ENCODE peak calls at places on chromosomes 16 and 17, in eight cellular contexts. One of them, this sample, is unnamed.

GRCh38 chr17:59004338-59005111 is 102.2 kb downstream of the TRIM37 start:
- DNase-seq in RKO: peak; percentile 70
- DNase-seq in head of caudate nucleus: peak; percentile 45
- DNase-seq in hypothalamus: peak; percentile 38
- DNase-seq in amygdala: no peak
- DNase-seq in ascending aorta: no peak
- DNase-seq in non-pigmented ciliary epithelial cell: no peak
- DNase-seq in EL: peak; percentile 64
- DNase-seq in this sample: peak; percentile 59

GRCh38 chr16:57284206-57284951 is at the start of gene PLLP:
- DNase-seq in RKO: no peak
- DNase-seq in head of caudate nucleus: peak; percentile 46
- DNase-seq in hypothalamus: peak; percentile 31
- DNase-seq in amygdala: peak; percentile 43
- DNase-seq in ascending aorta: no peak
- DNase-seq in non-pigmented ciliary epithelial cell: no peak
- DNase-seq in EL: peak; percentile 49
- DNase-seq in this sample: no peak

GRCh38 chr17:47305302-47305923 is 18.3 kb upstream of the EFCAB13 start:
- DNase-seq in RKO: peak; percentile 14
- DNase-seq in head of caudate nucleus: no peak
- DNase-seq in hypothalamus: no peak
- DNase-seq in amygdala: no peak
- DNase-seq in ascending aorta: no peak
- DNase-seq in non-pigmented ciliary epithelial cell: peak; percentile 83
- DNase-seq in EL: peak; percentile 95
- DNase-seq in this sample: no peak

GRCh38 chr17:76036497-76037380 is 9.6 kb upstream of the EVPL start:
- DNase-seq in RKO: no peak
- DNase-seq in head of caudate nucleus: no peak
- DNase-seq in hypothalamus: no peak
- DNase-seq in amygdala: no peak
- DNase-seq in ascending aorta: no peak
- DNase-seq in non-pigmented ciliary epithelial cell: no peak
- DNase-seq in EL: no peak
- DNase-seq in this sample: no peak

GRCh38 chr17:12665263-12666210 is at the start of gene MYOCD:
- DNase-seq in RKO: no peak
- DNase-seq in head of caudate nucleus: no peak
- DNase-seq in hypothalamus: no peak
- DNase-seq in amygdala: no peak
- DNase-seq in ascending aorta: peak; percentile 36
- DNase-seq in non-pigmented ciliary epithelial cell: no peak
- DNase-seq in EL: peak; percentile 69
- DNase-seq in this sample: no peak

GRCh38 chr16:82761858-82762257 is 135.1 kb downstream of the CDH13 start:
- DNase-seq in RKO: no peak
- DNase-seq in head of caudate nucleus: no peak
- DNase-seq in hypothalamus: no peak
- DNase-seq in amygdala: no peak
- DNase-seq in ascending aorta: no peak
- DNase-seq in non-pigmented ciliary epithelial cell: peak; percentile 17
- DNase-seq in EL: peak; percentile 51
- DNase-seq in this sample: no peak

GRCh38 chr17:28372203-28372944 is 880 bp downstream of the SARM1 start:
- DNase-seq in RKO: no peak
- DNase-seq in head of caudate nucleus: no peak
- DNase-seq in hypothalamus: peak; percentile 36
- DNase-seq in amygdala: no peak
- DNase-seq in ascending aorta: no peak
- DNase-seq in non-pigmented ciliary epithelial cell: no peak
- DNase-seq in EL: peak; percentile 46
- DNase-seq in this sample: no peak

GRCh38 chr17:75979705-75980187 is 706 bp downstream of the TEN1 start:
- DNase-seq in RKO: no peak
- DNase-seq in head of caudate nucleus: no peak
- DNase-seq in hypothalamus: no peak
- DNase-seq in amygdala: no peak
- DNase-seq in ascending aorta: no peak
- DNase-seq in non-pigmented ciliary epithelial cell: peak; percentile 38
- DNase-seq in EL: no peak
- DNase-seq in this sample: no peak

GRCh38 chr17:68719431-68719830 is 118.3 kb upstream of the FAM20A start:
- DNase-seq in RKO: peak; percentile 18
- DNase-seq in head of caudate nucleus: no peak
- DNase-seq in hypothalamus: no peak
- DNase-seq in amygdala: no peak
- DNase-seq in ascending aorta: no peak
- DNase-seq in non-pigmented ciliary epithelial cell: no peak
- DNase-seq in EL: no peak
- DNase-seq in this sample: no peak

GRCh38 chr16:55283776-55284717 is 40.0 kb upstream of the IRX6 start:
- DNase-seq in RKO: no peak
- DNase-seq in head of caudate nucleus: no peak
- DNase-seq in hypothalamus: no peak
- DNase-seq in amygdala: no peak
- DNase-seq in ascending aorta: no peak
- DNase-seq in non-pigmented ciliary epithelial cell: no peak
- DNase-seq in EL: no peak
- DNase-seq in this sample: peak; percentile 34

This sample was measured in lower leg skin.